ENCODE peak calls at places on chromosomes 7 and 10, in five cellular contexts. P, Q, M, T and Y are unnamed samples.

GRCh38 chr7:79055722-79056415 is 397.6 kb downstream of the MAGI2 start:
- DNase-seq in P (no peak), Q (no peak), M (no peak), T (peak), Y (no peak)

GRCh38 chr10:14820010-14820774 is 17.6 kb downstream of the CDNF start:
- DNase-seq in P (no peak), Q (no peak), M (peak), T (peak), Y (peak)

GRCh38 chr10:84177541-84178386 is 4.2 kb downstream of the GPR15LG start:
- DNase-seq in P (peak), Q (no peak), M (no peak), T (no peak), Y (no peak)

GRCh38 chr10:9297580-9297979 is 1243.1 kb downstream of the GATA3 start:
- DNase-seq in P (no peak), Q (no peak), M (no peak), T (no peak), Y (no peak)

GRCh38 chr7:112985377-112985987 is 101.1 kb downstream of the GPR85 start:
- DNase-seq in P (no peak), Q (peak), M (no peak), T (peak), Y (peak)

GRCh38 chr10:129323877-129324276 is 143.2 kb upstream of the MGMT start:
- DNase-seq in P (no peak), Q (no peak), M (no peak), T (no peak), Y (no peak)

GRCh38 chr7:3959364-3959763 is 658.3 kb downstream of the SDK1 start:
- DNase-seq in P (no peak), Q (no peak), M (no peak), T (no peak), Y (no peak)

GRCh38 chr10:94274142-94274787 is 88.5 kb downstream of the NOC3L start:
- DNase-seq in P (no peak), Q (no peak), M (no peak), T (no peak), Y (no peak)

GRCh38 chr10:60663850-60664249 is 114.4 kb upstream of the CDK1 start:
- DNase-seq in P (no peak), Q (no peak), M (no peak), T (no peak), Y (no peak)

GRCh38 chr10:70222340-70222794 is 10.9 kb downstream of the PPA1 start:
- DNase-seq in P (peak), Q (no peak), M (no peak), T (peak), Y (no peak)

GRCh38 chr10:92407305-92408016 is 116.5 kb downstream of the MARCHF5 start:
- DNase-seq in P (peak), Q (no peak), M (peak), T (peak), Y (peak)

GRCh38 chr7:44294325-44295069 is 30.9 kb downstream of the CAMK2B start:
- DNase-seq in P (no peak), Q (no peak), M (no peak), T (no peak), Y (no peak)